ENCODE peak calls at places on chromosomes 2 and 18, in nine cellular contexts. U is A549, E is right lobe of liver, P is heart left ventricle, F is testis, Q is IMR-90, V is tibial nerve, G is vagina, R is ovary. B is an unnamed sample.

GRCh38 chr2:238724728-238725127 is 123.2 kb upstream of the TWIST2 start:
- DNase-seq in U (no peak), E (no peak), P (no peak), F (peak), Q (no peak), V (no peak), G (peak), R (no peak), B (no peak)

GRCh38 chr2:203344667-203345066 is 16.5 kb downstream of the ABI2 start:
- DNase-seq in U (no peak), E (no peak), P (no peak), F (peak), Q (no peak), V (no peak), G (no peak), R (no peak), B (no peak)

GRCh38 chr2:16278421-16279200 is 338.3 kb downstream of the MYCN start:
- DNase-seq in U (no peak), E (no peak), P (no peak), F (no peak), Q (no peak), V (no peak), G (no peak), R (no peak), B (no peak)

GRCh38 chr18:65606551-65607130 is 144.2 kb upstream of the CDH7 start:
- DNase-seq in U (no peak), E (no peak), P (no peak), F (no peak), Q (no peak), V (no peak), G (no peak), R (no peak), B (no peak)

GRCh38 chr2:31258351-31258750 is 24.4 kb downstream of the EHD3 start:
- DNase-seq in U (no peak), E (no peak), P (peak), F (no peak), Q (no peak), V (no peak), G (no peak), R (no peak), B (no peak)

GRCh38 chr18:74806700-74807416 is 209.2 kb downstream of the ZNF407 start:
- DNase-seq in U (peak), E (no peak), P (no peak), F (no peak), Q (peak), V (no peak), G (no peak), R (no peak), B (no peak)

GRCh38 chr18:24127735-24128134 is 11.1 kb upstream of the CABYR start:
- DNase-seq in U (no peak), E (no peak), P (no peak), F (no peak), Q (no peak), V (no peak), G (no peak), R (no peak), B (no peak)

GRCh38 chr2:66434679-66435548 is at the start of gene MEIS1:
- DNase-seq in U (peak), E (peak), P (peak), F (peak), Q (peak), V (peak), G (no peak), R (peak), B (peak)

GRCh38 chr2:96470636-96471035 is 34.5 kb downstream of the NEURL3 start:
- DNase-seq in U (peak), E (peak), P (peak), F (peak), Q (peak), V (no peak), G (no peak), R (peak), B (no peak)

GRCh38 chr2:208984376-208985100 is 439.3 kb upstream of the MAP2 start:
- DNase-seq in U (no peak), E (no peak), P (no peak), F (peak), Q (no peak), V (no peak), G (no peak), R (no peak), B (no peak)

GRCh38 chr2:190467575-190468083 is 59.5 kb downstream of the MFSD6 start:
- DNase-seq in U (no peak), E (no peak), P (no peak), F (peak), Q (peak), V (no peak), G (no peak), R (no peak), B (no peak)

GRCh38 chr2:71791501-71792135 is 338.3 kb downstream of the DYSF start:
- DNase-seq in U (no peak), E (no peak), P (no peak), F (no peak), Q (no peak), V (no peak), G (no peak), R (no peak), B (peak)

GRCh38 chr18:75293591-75293990 is 83.0 kb downstream of the TSHZ1 start:
- DNase-seq in U (no peak), E (no peak), P (no peak), F (no peak), Q (peak), V (no peak), G (no peak), R (no peak), B (no peak)

DNA sequence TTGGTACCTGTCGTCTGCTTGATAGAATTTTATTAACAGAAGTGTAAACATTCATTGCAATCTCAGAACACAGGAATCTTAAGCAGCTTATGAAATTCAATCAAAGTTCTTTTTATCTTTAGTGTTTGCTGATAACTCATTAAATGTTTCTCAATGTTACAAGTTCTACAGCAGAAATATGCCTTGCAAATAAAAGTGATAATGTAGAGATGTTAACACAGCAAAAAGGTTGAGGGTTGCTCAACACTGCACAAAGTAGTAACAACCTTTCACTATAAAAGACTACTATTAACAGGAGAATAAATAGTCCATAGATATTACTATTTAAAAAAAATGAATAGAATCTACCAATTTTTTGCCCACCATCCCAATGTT is 378.2 kb downstream of the RBM43 start:
- DNase-seq in U (no peak), E (no peak), P (no peak), F (no peak), Q (no peak), V (no peak), G (no peak), R (no peak), B (no peak)
- H3K27ac ChIP-seq in U (no peak), E (no peak), P (no peak), F (no peak), Q (no peak), V (no peak), G (no peak), R (no peak), B (no peak)

DNA sequence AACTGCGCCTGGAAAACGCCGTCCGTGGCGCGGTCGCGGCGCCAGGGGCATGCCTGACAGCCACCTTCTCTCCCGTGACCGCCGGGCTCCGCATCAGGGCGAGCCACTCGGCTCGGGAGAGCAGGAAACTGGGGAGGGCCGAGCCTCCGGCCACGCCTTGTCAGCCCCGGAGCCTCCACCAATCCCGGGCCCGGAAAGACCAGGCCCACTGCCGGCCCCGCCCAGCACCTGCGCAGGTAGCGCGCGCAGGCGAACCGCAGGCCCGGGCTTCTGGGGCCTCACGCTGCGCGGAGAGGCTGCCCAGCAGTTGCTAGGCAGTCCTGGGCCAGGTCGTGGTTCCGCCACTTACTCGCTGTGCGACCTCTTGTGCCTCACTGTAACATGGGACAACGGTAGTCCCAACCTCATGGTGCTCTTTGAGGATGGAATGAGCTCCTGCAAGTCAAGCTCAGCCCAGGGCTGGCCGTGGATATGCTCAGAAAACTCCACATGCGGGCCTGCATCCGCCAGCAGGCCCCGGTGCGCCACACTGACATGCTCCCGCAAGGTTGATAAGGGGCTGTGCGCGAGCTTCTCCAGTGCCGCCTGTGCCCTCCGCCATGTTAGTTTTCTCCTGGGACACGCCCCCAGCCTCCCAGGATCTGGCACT is 97.1 kb downstream of the INHBB start:
- DNase-seq in U (peak), E (peak), P (no peak), F (peak), Q (no peak), V (no peak), G (no peak), R (no peak), B (peak)
- TF ChIP-seq POLR2A in U (no peak), E (peak), P (no peak), F (no peak), Q (no peak), V (no peak), G (peak), R (no peak), B (no peak)

DNA sequence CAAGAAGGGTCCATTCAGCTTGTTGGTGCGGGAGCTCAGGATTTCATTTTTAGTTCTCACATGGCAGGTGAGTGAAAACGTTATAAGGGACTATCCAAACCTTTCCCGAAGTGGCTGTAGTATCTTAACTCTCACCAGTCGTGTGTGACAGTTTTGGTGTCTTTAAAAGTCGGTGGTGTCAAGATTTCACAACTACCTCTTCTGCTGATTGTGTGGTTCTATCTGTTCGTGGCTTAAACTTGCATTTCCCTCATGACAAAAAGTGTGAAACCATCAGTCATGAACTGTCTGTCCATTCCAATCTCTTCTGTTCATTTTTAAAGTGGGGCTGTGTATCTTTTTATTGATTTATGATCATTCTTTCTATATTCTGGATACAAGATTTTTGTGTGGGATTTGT is 3.8 kb upstream of the AQP12B start:
- DNase-seq in U (no peak), E (no peak), P (no peak), F (no peak), Q (no peak), V (no peak), G (no peak), R (no peak), B (no peak)
- H3K27ac ChIP-seq in U (no peak), E (no peak), P (no peak), F (no peak), Q (no peak), V (no peak), G (no peak), R (no peak), B (no peak)

GRCh38 chr2:68426885-68427579 is 40.1 kb downstream of the FBXO48 start:
- DNase-seq in U (peak), E (no peak), P (no peak), F (no peak), Q (peak), V (no peak), G (no peak), R (no peak), B (no peak)
- TF ChIP-seq POLR2A in U (no peak), E (no peak), P (no peak), F (no peak), Q (no peak), V (no peak), G (no peak), R (no peak), B (no peak)

DNA sequence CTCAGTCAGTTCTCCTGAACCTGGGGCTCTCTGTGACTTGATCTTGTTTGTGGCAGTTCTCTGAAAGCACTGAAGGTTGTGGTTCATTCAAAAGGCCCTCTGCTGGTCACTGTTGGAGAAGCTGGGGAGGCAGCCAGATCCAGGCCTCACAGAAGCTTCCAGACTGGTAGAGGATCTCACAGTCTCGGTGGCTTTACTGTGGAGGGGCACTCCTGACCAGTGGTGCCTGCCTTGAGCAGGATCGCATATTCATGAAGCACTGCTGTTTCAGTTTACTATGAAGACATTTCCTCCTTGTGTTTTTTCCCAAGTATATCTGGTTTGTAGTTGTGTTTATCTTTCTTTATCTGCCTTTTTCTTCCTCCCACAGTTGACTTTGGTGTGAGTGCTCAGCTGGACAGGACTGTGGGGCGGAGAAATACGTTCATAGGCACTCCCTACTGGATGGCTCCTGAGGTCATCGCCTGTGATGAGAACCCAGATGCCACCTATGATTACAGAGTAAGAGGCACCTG is 133.9 kb downstream of the MAP4K4 start:
- DNase-seq in U (peak), E (peak), P (peak), F (peak), Q (peak), V (peak), G (no peak), R (peak), B (peak)
- H3K27ac ChIP-seq in U (peak), E (peak), P (no peak), F (peak), Q (peak), V (peak), G (peak), R (peak), B (peak)

GRCh38 chr2:357811-358210 is 69.9 kb upstream of the ALKAL2 start:
- DNase-seq in U (no peak), E (no peak), P (no peak), F (no peak), Q (no peak), V (no peak), G (no peak), R (no peak), B (no peak)
- TF ChIP-seq POLR2A in U (no peak), E (no peak), P (no peak), F (no peak), Q (no peak), V (no peak), G (no peak), R (no peak), B (no peak)

GRCh38 chr2:619964-620363 is 57.2 kb downstream of the TMEM18 start:
- DNase-seq in U (no peak), E (no peak), P (no peak), F (no peak), Q (no peak), V (no peak), G (peak), R (no peak), B (no peak)
- H3K27ac ChIP-seq in U (no peak), E (no peak), P (no peak), F (no peak), Q (no peak), V (no peak), G (no peak), R (no peak), B (no peak)

DNA sequence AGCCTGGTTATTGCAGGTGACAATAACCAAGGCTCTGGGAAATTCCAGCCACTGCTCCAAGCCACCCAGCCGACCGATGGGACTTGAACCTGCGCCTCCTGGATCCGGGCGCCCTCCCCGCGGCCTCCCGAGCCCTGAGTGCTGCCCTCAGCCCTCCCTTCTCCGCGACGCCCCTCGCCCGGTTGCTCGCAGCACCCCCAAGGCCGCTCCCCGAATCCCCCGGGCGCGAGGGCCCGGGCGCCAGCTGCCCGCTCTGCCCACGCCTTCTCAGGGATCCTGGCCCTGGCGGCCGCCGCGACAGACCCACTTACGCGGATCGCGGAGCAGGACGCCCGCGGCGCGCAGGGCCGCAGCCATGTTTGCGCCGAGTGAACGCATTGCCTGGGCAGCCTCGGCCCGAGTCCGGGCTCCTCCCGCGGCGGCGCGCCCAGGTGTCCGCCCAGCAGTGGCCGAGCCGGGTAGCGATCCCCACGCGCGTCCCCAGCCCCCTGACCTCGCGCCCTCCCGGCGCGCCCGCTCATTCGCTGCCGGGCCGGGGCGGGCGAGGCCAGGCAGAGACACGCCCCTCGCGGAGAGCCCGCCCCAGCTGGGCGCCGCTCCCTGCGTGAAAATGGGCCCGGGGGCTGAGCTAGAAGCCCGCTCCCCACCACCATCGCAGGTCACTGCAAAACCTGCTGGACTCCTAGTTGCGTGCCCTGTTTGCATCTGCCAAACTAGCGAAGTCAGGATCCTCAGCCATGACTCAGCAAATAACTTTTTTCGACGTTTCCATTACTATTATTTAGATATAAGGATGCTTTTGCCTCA is at the start of gene FECH:
- DNase-seq in U (peak), E (peak), P (peak), F (peak), Q (peak), V (peak), G (no peak), R (peak), B (peak)
- TF ChIP-seq POLR2A in U (peak), E (peak), P (no peak), F (peak), Q (peak), V (no peak), G (peak), R (peak), B (peak)

DNA sequence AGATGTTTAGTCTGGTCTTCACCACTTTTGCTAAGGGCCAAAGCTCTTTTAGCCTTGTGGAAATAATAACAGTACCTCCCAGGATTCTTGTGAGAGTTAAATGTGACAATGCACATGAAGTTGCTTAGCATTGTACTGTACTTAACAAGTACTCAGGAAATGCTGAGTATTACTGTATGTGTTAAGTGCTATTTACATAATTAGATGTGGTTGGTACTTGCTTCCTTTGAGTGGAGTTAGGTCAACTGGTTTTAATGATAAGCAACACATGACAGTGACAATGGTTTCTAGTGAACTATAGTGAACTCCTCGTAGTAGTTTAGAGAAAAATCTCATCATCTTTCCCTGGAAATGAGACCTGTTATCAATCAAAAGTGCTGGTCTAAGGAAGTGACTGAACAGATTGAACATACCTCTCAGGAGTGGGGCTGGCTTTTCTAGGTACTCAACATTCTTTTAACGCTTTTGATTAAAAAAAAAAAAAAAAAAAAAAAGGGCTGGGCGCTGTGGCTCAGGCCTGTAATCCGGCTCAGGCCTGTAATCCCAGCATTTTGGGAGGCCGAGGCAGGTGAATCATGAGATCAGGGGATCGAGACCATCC is 29.2 kb upstream of the ZDBF2 start:
- DNase-seq in U (no peak), E (no peak), P (no peak), F (no peak), Q (no peak), V (no peak), G (no peak), R (no peak), B (no peak)
- H3K27ac ChIP-seq in U (no peak), E (no peak), P (no peak), F (no peak), Q (no peak), V (no peak), G (no peak), R (no peak), B (no peak)